ENCODE peak calls at places on chromosomes 1 and 21, in eight cellular contexts. Q is type B pancreatic cell, R is ovary, I is left ventricle myocardium inferior, D is DMS79 treated with DMSO at 0.1 percent for 48 hours, A is NCI-H774, P is posterior vena cava, E is GM23338. M is an unnamed sample.

GRCh38 chr1:225467193-225468020 is 39.6 kb upstream of the LBR start:
- DNase-seq in D (no peak), P (peak; percentile 92), I (peak; percentile 71), A (peak; percentile 21), R (no peak), Q (no peak), E (no peak), M (peak; percentile 95)

GRCh38 chr1:3899776-3900149 is 309 bp downstream of the C1orf174 start:
- DNase-seq in E (peak; percentile 88), I (peak; percentile 25), R (no peak), D (no peak), Q (no peak), P (no peak), A (no peak), M (no peak)

GRCh38 chr1:114154963-114155322 is 1.3 kb upstream of the SYT6 start:
- DNase-seq in R (no peak), A (no peak), I (no peak), D (no peak), Q (no peak), E (peak; percentile 78), P (peak; percentile 83), M (no peak)

GRCh38 chr1:176178316-176178715 is 28.8 kb downstream of the COP1 start:
- DNase-seq in I (no peak), R (no peak), P (no peak), D (no peak), Q (no peak), A (no peak), E (no peak), M (no peak)

GRCh38 chr21:22352088-22352487 is 1353.9 kb downstream of the NCAM2 start:
- DNase-seq in A (no peak), E (no peak), R (no peak), Q (no peak), D (no peak), I (no peak), P (no peak), M (no peak)

GRCh38 chr1:58358311-58358710 is 188.2 kb downstream of the OMA1 start:
- DNase-seq in Q (no peak), P (no peak), I (no peak), E (peak; percentile 17), D (no peak), A (no peak), R (no peak), M (no peak)

GRCh38 chr1:19645544-19646252 is 1.6 kb downstream of the NBL1 start:
- DNase-seq in I (no peak), D (no peak), P (no peak), E (no peak), R (peak; percentile 68), Q (no peak), A (no peak), M (no peak)

GRCh38 chr1:221328371-221328770 is 413.5 kb downstream of the DUSP10 start:
- DNase-seq in Q (no peak), R (no peak), E (no peak), A (no peak), D (no peak), P (no peak), I (no peak), M (no peak)

GRCh38 chr1:204520834-204521709 is 4.9 kb downstream of the MDM4 start:
- DNase-seq in Q (no peak), I (no peak), A (peak; percentile 29), E (no peak), R (no peak), P (no peak), D (peak; percentile 96), M (no peak)

GRCh38 chr1:7441442-7441841 is 329.7 kb upstream of the VAMP3 start:
- DNase-seq in Q (no peak), I (no peak), R (no peak), P (no peak), E (no peak), D (no peak), A (no peak), M (no peak)

GRCh38 chr1:23018661-23019093 is 591 bp upstream of the KDM1A start:
- DNase-seq in I (no peak), Q (no peak), E (peak; percentile 42), D (peak; percentile 86), P (no peak), R (no peak), A (no peak), M (no peak)

GRCh38 chr1:41024953-41025352 is 3.4 kb upstream of the SLFNL1 start:
- DNase-seq in I (no peak), R (no peak), P (no peak), E (peak; percentile 47), A (no peak), D (no peak), Q (no peak), M (no peak)

GRCh38 chr1:242005866-242006565 is 7.1 kb upstream of the MAP1LC3C start:
- DNase-seq in D (no peak), R (no peak), P (no peak), E (no peak), Q (no peak), A (no peak), I (no peak), M (no peak)

GRCh38 chr1:18783705-18784522 is 75.5 kb downstream of the TAS1R2 start:
- DNase-seq in I (no peak), P (no peak), Q (no peak), R (no peak), D (no peak), E (peak; percentile 64), A (no peak), M (peak; percentile 33)

GRCh38 chr1:154502742-154503111 is 515 bp upstream of the SHE start:
- DNase-seq in I (peak; percentile 20), A (no peak), Q (no peak), E (peak; percentile 77), R (peak; percentile 18), P (no peak), D (no peak), M (no peak)

GRCh38 chr1:37286881-37287280 is 187.5 kb upstream of the ZC3H12A start:
- DNase-seq in R (no peak), E (no peak), A (no peak), D (no peak), I (no peak), Q (no peak), P (no peak), M (no peak)

GRCh38 chr1:151568626-151569088 is 28.5 kb downstream of the TUFT1 start:
- DNase-seq in P (no peak), E (no peak), A (no peak), I (no peak), R (no peak), D (no peak), Q (no peak), M (no peak)

GRCh38 chr1:7385471-7386225 is 385.4 kb upstream of the VAMP3 start:
- DNase-seq in D (peak; percentile 72), P (peak; percentile 66), R (no peak), A (no peak), Q (peak; percentile 55), E (no peak), I (peak; percentile 3), M (peak; percentile 41)

GRCh38 chr1:53289050-53289429 is 38.8 kb downstream of the LRP8 start:
- DNase-seq in I (no peak), R (no peak), Q (no peak), P (no peak), E (no peak), A (no peak), D (no peak), M (no peak)

GRCh38 chr1:2322593-2323295 is 68.6 kb downstream of the MORN1 start:
- DNase-seq in E (no peak), A (no peak), Q (no peak), I (no peak), R (peak; percentile 59), P (peak; percentile 91), D (no peak), M (no peak)

GRCh38 chr1:2636733-2637132 is 3.9 kb upstream of the MMEL1 start:
- DNase-seq in Q (peak; percentile 47), I (no peak), D (no peak), E (no peak), R (peak; percentile 16), P (no peak), A (no peak), M (peak; percentile 51)

GRCh38 chr1:95236784-95237575 is 3.0 kb downstream of the RWDD3 start:
- DNase-seq in E (no peak), P (no peak), R (no peak), A (no peak), D (no peak), Q (no peak), I (no peak), M (no peak)

GRCh38 chr1:244833734-244834595 is 1.5 kb upstream of the COX20 start:
- DNase-seq in P (peak; percentile 85), R (peak; percentile 66), A (peak; percentile 72), E (peak; percentile 79), Q (no peak), D (peak; percentile 86), I (peak; percentile 48), M (no peak)

GRCh38 chr1:19363526-19364152 is 51.5 kb downstream of the SLC66A1 start:
- DNase-seq in Q (no peak), P (no peak), E (no peak), D (no peak), A (no peak), I (no peak), R (no peak), M (no peak)

GRCh38 chr1:68120136-68120791 is 69.8 kb upstream of the DIRAS3 start:
- DNase-seq in D (no peak), R (peak; percentile 72), A (peak; percentile 57), E (peak; percentile 83), P (no peak), I (no peak), Q (no peak), M (no peak)

GRCh38 chr1:73593804-73594203 is 604.2 kb downstream of the LRRIQ3 start:
- DNase-seq in I (no peak), Q (no peak), D (no peak), R (no peak), P (no peak), A (no peak), E (no peak), M (no peak)

GRCh38 chr1:26610781-26611180 is 81.2 kb downstream of the RPS6KA1 start:
- DNase-seq in D (no peak), I (no peak), P (no peak), Q (no peak), R (no peak), E (no peak), A (no peak), M (no peak)

GRCh38 chr1:11388617-11389016 is 90.3 kb upstream of the DISP3 start:
- DNase-seq in P (no peak), I (no peak), E (peak; percentile 30), A (no peak), R (no peak), D (no peak), Q (no peak), M (no peak)

GRCh38 chr1:205026181-205026580 is 16.8 kb upstream of the CNTN2 start:
- DNase-seq in I (no peak), Q (no peak), P (no peak), D (no peak), A (no peak), R (no peak), E (no peak), M (no peak)

GRCh38 chr1:9716404-9717192 is 65.1 kb downstream of the PIK3CD start:
- DNase-seq in Q (no peak), D (no peak), R (no peak), P (no peak), E (no peak), A (no peak), I (no peak), M (no peak)